ENCODE peak calls at places on chromosome 2, in nine cellular contexts. J is activated CD8-positive, alpha-beta memory T cell treated with anti-CD3 and anti-CD28 coated beads, Interleukin-2, amount 50 U/mL, for 48 hours; G is hepatocyte; B is SW480; P is Kasumi-1; T is lung; A is astrocyte of the spinal cord; K is H54; S is skeletal muscle cell. V is an unnamed sample.

GRCh38 chr2:242075163-242075562 is 205.6 kb downstream of the RTP5 start:
- DNase-seq in J (no peak), G (no peak), B (peak), P (no peak), T (no peak), A (peak), K (no peak), S (peak), V (no peak)

GRCh38 chr2:158487419-158487818 is 30.7 kb downstream of the PKP4 start:
- DNase-seq in J (no peak), G (no peak), B (no peak), P (no peak), T (no peak), A (peak), K (no peak), S (no peak), V (peak)

GRCh38 chr2:204280239-204280638 is 265.0 kb upstream of the PARD3B start:
- DNase-seq in J (no peak), G (no peak), B (no peak), P (no peak), T (no peak), A (no peak), K (no peak), S (peak), V (peak)

GRCh38 chr2:231007159-231008045 is 11.5 kb downstream of the SPATA3 start:
- DNase-seq in J (no peak), G (peak), B (no peak), P (no peak), T (no peak), A (no peak), K (no peak), S (no peak), V (no peak)

GRCh38 chr2:209547726-209548125 is 123.9 kb downstream of the MAP2 start:
- DNase-seq in J (no peak), G (no peak), B (no peak), P (no peak), T (no peak), A (no peak), K (no peak), S (no peak), V (no peak)

GRCh38 chr2:30191107-30191506 is 40.2 kb upstream of the LBH start:
- DNase-seq in J (no peak), G (no peak), B (no peak), P (no peak), T (no peak), A (no peak), K (no peak), S (no peak), V (no peak)

GRCh38 chr2:58042486-58042970 is 4.1 kb upstream of the VRK2 start:
- DNase-seq in J (no peak), G (peak), B (peak), P (no peak), T (no peak), A (peak), K (peak), S (peak), V (peak)

GRCh38 chr2:157257312-157258252 is at the start of gene GALNT5:
- DNase-seq in J (no peak), G (peak), B (peak), P (no peak), T (no peak), A (peak), K (no peak), S (no peak), V (no peak)

GRCh38 chr2:232142049-232142448 is 180.5 kb downstream of the DIS3L2 start:
- DNase-seq in J (no peak), G (peak), B (peak), P (no peak), T (no peak), A (peak), K (no peak), S (no peak), V (peak)

GRCh38 chr2:191679818-191680600 is 2.1 kb downstream of the NABP1 start:
- DNase-seq in J (no peak), G (no peak), B (no peak), P (peak), T (no peak), A (peak), K (no peak), S (no peak), V (peak)

GRCh38 chr2:37060446-37060845 is 23.7 kb downstream of the HEATR5B start:
- DNase-seq in J (no peak), G (no peak), B (no peak), P (no peak), T (no peak), A (no peak), K (no peak), S (no peak), V (no peak)

GRCh38 chr2:167726788-167727187 is 520.6 kb downstream of the STK39 start:
- DNase-seq in J (no peak), G (no peak), B (no peak), P (no peak), T (no peak), A (no peak), K (no peak), S (no peak), V (no peak)

GRCh38 chr2:1219901-1220691 is 193.2 kb upstream of the TPO start:
- DNase-seq in J (no peak), G (no peak), B (no peak), P (no peak), T (no peak), A (peak), K (no peak), S (peak), V (no peak)

GRCh38 chr2:85066874-85067351 is 66.3 kb upstream of the TCF7L1 start:
- DNase-seq in J (peak), G (peak), B (peak), P (peak), T (peak), A (peak), K (peak), S (peak), V (peak)

GRCh38 chr2:28691774-28692281 is 59.8 kb upstream of the PPP1CB start:
- DNase-seq in J (no peak), G (peak), B (peak), P (no peak), T (no peak), A (peak), K (peak), S (peak), V (peak)

GRCh38 chr2:10544252-10544651 is 96.1 kb upstream of the ODC1 start:
- DNase-seq in J (no peak), G (no peak), B (no peak), P (no peak), T (no peak), A (no peak), K (no peak), S (no peak), V (no peak)

GRCh38 chr2:146990311-146990781 is 854.5 kb upstream of the ACVR2A start:
- DNase-seq in J (no peak), G (no peak), B (no peak), P (no peak), T (no peak), A (peak), K (no peak), S (peak), V (no peak)

V was measured in dermis blood vessel endothelial cell.